ENCODE peak calls at places on chromosomes 7 and 10, in nine cellular contexts. L is HFFc6; N is M059J; H is left cardiac atrium; K is fibroblast of mammary gland; U is stimulated activated CD4-positive, alpha-beta T cell treated with anti-CD3 and anti-CD28 coated beads, Interleukin-12 subunit alpha, Interleukin-12 subunit beta, amount 100 ng/mL, for 4 hours; T is colonic mucosa; V is HTR-8/SVneo; P is stimulated activated naive CD4-positive, alpha-beta T cell treated with Interleukin-2 at 50 U/mL for 16 hours. I is an unnamed sample.

GRCh38 chr7:98321301-98321700 is 39.8 kb downstream of the BRI3 start:
- DNase-seq in L (no peak), N (no peak), H (no peak), K (no peak), U (no peak), T (no peak), V (no peak), P (no peak), I (no peak)

GRCh38 chr10:120478401-120478800 is 21.4 kb downstream of the PLPP4 start:
- DNase-seq in L (no peak), N (no peak), H (no peak), K (no peak), U (no peak), T (no peak), V (no peak), P (no peak), I (no peak)

GRCh38 chr7:104040666-104041065 is 51.2 kb upstream of the RELN start:
- DNase-seq in L (no peak), N (no peak), H (no peak), K (no peak), U (no peak), T (no peak), V (no peak), P (no peak), I (no peak)

GRCh38 chr10:47278152-47278473 is 21.9 kb upstream of the GDF10 start:
- DNase-seq in L (no peak), N (no peak), H (no peak), K (no peak), U (no peak), T (peak; percentile 51), V (no peak), P (no peak), I (no peak)

GRCh38 chr7:27921081-27921836 is 181.3 kb downstream of the TAX1BP1 start:
- DNase-seq in L (peak; percentile 94), N (peak; percentile 94), H (no peak), K (peak; percentile 82), U (no peak), T (peak; percentile 73), V (peak; percentile 75), P (no peak), I (no peak)

GRCh38 chr10:120180160-120180559 is 276.9 kb upstream of the PLPP4 start:
- DNase-seq in L (no peak), N (no peak), H (no peak), K (no peak), U (no peak), T (no peak), V (no peak), P (no peak), I (no peak)

GRCh38 chr10:92404592-92404991 is 113.6 kb downstream of the MARCHF5 start:
- DNase-seq in L (no peak), N (no peak), H (no peak), K (no peak), U (no peak), T (no peak), V (no peak), P (no peak), I (no peak)

GRCh38 chr7:11985971-11986370 is 154.0 kb upstream of the THSD7A start:
- DNase-seq in L (no peak), N (peak; percentile 61), H (no peak), K (no peak), U (no peak), T (no peak), V (no peak), P (no peak), I (no peak)

GRCh38 chr10:131205556-131205955 is 106.0 kb downstream of the TCERG1L start:
- DNase-seq in L (no peak), N (no peak), H (peak; percentile 9), K (no peak), U (no peak), T (no peak), V (no peak), P (no peak), I (no peak)

GRCh38 chr7:3089493-3089892 is 45.8 kb upstream of the CARD11 start:
- DNase-seq in L (no peak), N (peak; percentile 16), H (no peak), K (peak; percentile 4), U (no peak), T (no peak), V (peak; percentile 65), P (no peak), I (no peak)

I was measured in heart left ventricle.